ENCODE peak calls at places on chromosome 9, in eight cellular contexts. L, W, K, Y, S, B, E and I are unnamed samples.

GRCh38 chr9:15735083-15735974 is 182.5 kb downstream of the CCDC171 start:
- DNase-seq in L (no peak), W (peak), K (peak), Y (no peak), S (peak), B (no peak), E (no peak), I (no peak)

GRCh38 chr9:1217076-1217475 is 166.9 kb downstream of the DMRT2 start:
- DNase-seq in L (no peak), W (peak), K (no peak), Y (no peak), S (no peak), B (no peak), E (no peak), I (no peak)

GRCh38 chr9:3960661-3961144 is 339.2 kb downstream of the GLIS3 start:
- DNase-seq in L (no peak), W (peak), K (peak), Y (no peak), S (no peak), B (no peak), E (no peak), I (no peak)

GRCh38 chr9:97518909-97519307 is 17.4 kb downstream of the TMOD1 start:
- DNase-seq in L (peak), W (peak), K (peak), Y (no peak), S (peak), B (no peak), E (no peak), I (peak)

GRCh38 chr9:21479152-21479702 is 2.9 kb downstream of the IFNE start:
- DNase-seq in L (no peak), W (peak), K (no peak), Y (no peak), S (no peak), B (no peak), E (no peak), I (no peak)

GRCh38 chr9:27125030-27125429 is 16.0 kb downstream of the TEK start:
- DNase-seq in L (peak), W (peak), K (peak), Y (no peak), S (peak), B (no peak), E (peak), I (peak)

GRCh38 chr9:86752727-86753126 is 194.6 kb downstream of the GAS1 start:
- DNase-seq in L (no peak), W (no peak), K (no peak), Y (no peak), S (no peak), B (no peak), E (no peak), I (no peak)

GRCh38 chr9:74610523-74611061 is 113.5 kb downstream of the RORB start:
- DNase-seq in L (no peak), W (peak), K (no peak), Y (no peak), S (no peak), B (no peak), E (no peak), I (no peak)

GRCh38 chr9:76372345-76372744 is 21.9 kb downstream of the RFK start:
- DNase-seq in L (no peak), W (no peak), K (no peak), Y (no peak), S (no peak), B (no peak), E (no peak), I (no peak)

GRCh38 chr9:109232449-109232848 is 65.4 kb upstream of the FRRS1L start:
- DNase-seq in L (no peak), W (peak), K (peak), Y (no peak), S (no peak), B (no peak), E (no peak), I (no peak)

GRCh38 chr9:128323192-128323730 is 622 bp downstream of the COQ4 start:
- DNase-seq in L (no peak), W (peak), K (peak), Y (no peak), S (no peak), B (no peak), E (no peak), I (no peak)

GRCh38 chr9:97853844-97854695 is 1.0 kb downstream of the FOXE1 start:
- DNase-seq in L (no peak), W (peak), K (peak), Y (peak), S (no peak), B (no peak), E (no peak), I (no peak)

GRCh38 chr9:124708633-124709032 is 62.5 kb downstream of the NR6A1 start:
- DNase-seq in L (no peak), W (peak), K (peak), Y (no peak), S (no peak), B (no peak), E (no peak), I (no peak)

GRCh38 chr9:80622508-80622907 is 1050.7 kb downstream of the TLE4 start:
- DNase-seq in L (no peak), W (no peak), K (no peak), Y (no peak), S (no peak), B (no peak), E (no peak), I (no peak)

GRCh38 chr9:112112519-112112918 is 62.6 kb downstream of the SUSD1 start:
- DNase-seq in L (no peak), W (peak), K (peak), Y (no peak), S (peak), B (no peak), E (no peak), I (no peak)

GRCh38 chr9:125739442-125739841 is 7.7 kb upstream of the PBX3 start:
- DNase-seq in L (no peak), W (no peak), K (no peak), Y (no peak), S (no peak), B (no peak), E (no peak), I (no peak)

GRCh38 chr9:14315754-14316573 is 2.0 kb upstream of the NFIB start:
- DNase-seq in L (peak), W (peak), K (no peak), Y (no peak), S (peak), B (no peak), E (no peak), I (peak)

GRCh38 chr9:81380960-81381359 is 308.4 kb downstream of the TLE1 start:
- DNase-seq in L (no peak), W (no peak), K (no peak), Y (no peak), S (no peak), B (no peak), E (no peak), I (no peak)

GRCh38 chr9:34633851-34634550 is 3.6 kb downstream of the SIGMAR1 start:
- DNase-seq in L (peak), W (peak), K (peak), Y (no peak), S (peak), B (peak), E (peak), I (peak)

GRCh38 chr9:129108805-129109370 is 1.7 kb downstream of the CRAT start:
- DNase-seq in L (peak), W (no peak), K (no peak), Y (no peak), S (no peak), B (no peak), E (no peak), I (peak)

GRCh38 chr9:79616971-79617370 is 45.2 kb downstream of the TLE4 start:
- DNase-seq in L (no peak), W (no peak), K (no peak), Y (no peak), S (peak), B (no peak), E (no peak), I (peak)

GRCh38 chr9:131081868-131082267 is 14.5 kb upstream of the AIF1L start:
- DNase-seq in L (no peak), W (no peak), K (no peak), Y (no peak), S (no peak), B (no peak), E (no peak), I (no peak)

GRCh38 chr9:131087354-131087893 is 8.9 kb upstream of the AIF1L start:
- DNase-seq in L (no peak), W (no peak), K (no peak), Y (no peak), S (no peak), B (no peak), E (no peak), I (no peak)

GRCh38 chr9:131084661-131085369 is 11.5 kb upstream of the AIF1L start:
- DNase-seq in L (no peak), W (no peak), K (no peak), Y (no peak), S (no peak), B (no peak), E (no peak), I (no peak)

GRCh38 chr9:131082774-131083512 is 13.4 kb upstream of the AIF1L start:
- DNase-seq in L (no peak), W (no peak), K (no peak), Y (no peak), S (no peak), B (no peak), E (no peak), I (no peak)

GRCh38 chr9:131085370-131086122 is 10.8 kb upstream of the AIF1L start:
- DNase-seq in L (no peak), W (no peak), K (no peak), Y (no peak), S (no peak), B (no peak), E (no peak), I (no peak)
- TF ChIP-seq CTCF in L (no peak), W (no peak), K (no peak), Y (no peak), S (no peak), B (no peak), E (no peak), I (no peak)

DNA sequence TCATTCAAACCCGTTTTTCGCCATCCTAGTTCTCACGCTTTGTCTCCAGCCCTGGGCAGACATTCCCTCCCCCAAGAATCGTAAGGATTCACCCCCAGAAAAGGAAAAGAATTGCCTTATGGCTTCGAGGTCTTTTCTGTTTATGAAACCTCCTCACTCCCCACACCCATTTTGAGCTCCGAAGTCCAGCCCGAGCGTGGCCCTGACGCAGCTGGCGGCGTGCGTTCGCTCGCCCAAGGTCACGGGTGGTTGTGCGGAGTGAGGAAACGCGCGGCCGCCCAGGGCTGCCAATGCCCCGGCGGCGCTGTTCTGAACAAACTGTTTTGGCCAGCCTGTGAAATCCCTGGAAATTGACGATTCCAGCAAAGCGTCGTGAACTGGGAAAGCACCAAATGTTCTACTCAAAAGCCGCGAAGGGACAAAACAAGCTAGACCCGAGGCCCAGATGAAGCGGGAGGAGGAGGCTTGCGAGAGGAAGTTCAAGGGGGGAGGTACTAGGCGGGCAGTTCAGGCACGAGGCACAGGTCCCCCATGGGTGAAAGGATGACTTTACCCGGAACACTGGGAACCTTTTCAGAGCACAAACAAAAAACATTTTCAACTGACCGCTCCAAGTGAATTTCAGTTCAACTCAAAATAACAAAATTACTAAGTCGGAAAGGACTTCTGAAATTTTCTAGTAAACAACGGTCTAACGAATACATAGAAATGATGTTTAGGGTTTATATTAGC is 683 bp upstream of the ZFAND5 start:
- DNase-seq in L (peak), W (peak), K (peak), Y (peak), S (peak), B (peak), E (peak), I (peak)
- TF ChIP-seq CTCF in L (no peak), W (no peak), K (peak), Y (no peak), S (peak), B (peak), E (no peak), I (peak)

GRCh38 chr9:30039712-30040111 is 2344.7 kb upstream of the ACO1 start:
- DNase-seq in L (no peak), W (no peak), K (no peak), Y (no peak), S (no peak), B (no peak), E (no peak), I (no peak)
- TF ChIP-seq CTCF in L (no peak), W (no peak), K (no peak), Y (no peak), S (no peak), B (no peak), E (no peak), I (no peak)

DNA sequence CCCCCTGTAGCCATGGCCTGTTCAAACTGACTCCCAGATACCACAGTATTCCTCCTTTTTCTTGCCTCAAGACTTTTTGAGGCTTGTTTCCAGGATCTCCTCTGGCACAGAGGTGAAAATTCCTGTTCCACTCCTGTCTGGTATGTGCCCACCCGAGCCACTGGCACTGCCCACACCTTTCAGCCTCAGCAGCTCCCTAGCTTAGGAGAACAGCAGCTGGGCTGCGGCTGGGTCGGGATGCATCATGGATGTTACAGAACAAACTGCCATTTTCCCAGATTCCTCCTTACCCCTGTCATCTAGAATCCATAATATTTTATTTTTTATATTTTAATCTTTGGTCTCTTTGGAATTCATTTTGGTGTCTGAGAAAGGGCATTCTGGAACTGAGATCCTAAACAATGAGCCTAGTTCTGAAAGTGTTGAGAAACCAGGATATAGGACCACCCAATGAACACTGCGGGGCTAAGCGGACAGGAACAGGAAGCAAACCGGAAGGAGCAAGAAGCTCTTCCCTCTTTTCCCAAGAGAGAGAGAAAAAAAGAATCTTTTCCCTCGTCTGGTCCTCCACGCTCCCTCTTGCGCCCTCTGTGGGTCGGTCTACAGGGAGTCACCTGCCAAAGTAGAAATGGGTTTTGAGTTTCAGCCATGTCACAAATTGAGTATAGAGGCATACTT is 12.5 kb downstream of the OR2S2 start:
- DNase-seq in L (peak), W (peak), K (peak), Y (no peak), S (peak), B (peak), E (peak), I (peak)
- TF ChIP-seq CTCF in L (peak), W (peak), K (peak), Y (peak), S (peak), B (peak), E (peak), I (peak)

GRCh38 chr9:93726147-93726546 is 149.8 kb downstream of the PHF2 start:
- DNase-seq in L (no peak), W (no peak), K (no peak), Y (no peak), S (no peak), B (no peak), E (no peak), I (no peak)
- TF ChIP-seq CTCF in L (no peak), W (no peak), K (no peak), Y (no peak), S (no peak), B (no peak), E (no peak), I (no peak)

DNA sequence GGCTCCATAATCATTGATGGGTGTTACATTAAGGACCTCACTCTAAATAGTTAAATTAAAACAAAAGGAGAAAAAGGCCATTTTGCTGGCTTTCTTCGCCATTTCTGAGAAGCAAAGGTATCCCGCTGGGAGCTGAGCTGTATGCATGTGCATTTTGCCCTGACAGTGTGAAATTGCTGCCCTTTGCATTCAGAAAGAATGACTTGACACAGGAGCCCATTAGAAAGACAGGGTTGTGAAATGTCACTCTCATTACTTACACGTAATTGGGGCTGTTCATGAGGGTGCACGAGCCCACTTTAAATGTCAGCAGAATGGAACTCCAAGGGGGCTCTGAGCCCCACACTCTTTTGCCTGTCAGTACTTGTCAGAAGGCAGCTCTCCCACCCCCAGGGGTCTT is 85.0 kb downstream of the SEMA4D start:
- DNase-seq in L (no peak), W (no peak), K (no peak), Y (no peak), S (no peak), B (no peak), E (no peak), I (no peak)
- TF ChIP-seq CTCF in L (no peak), W (no peak), K (no peak), Y (no peak), S (no peak), B (no peak), E (no peak), I (no peak)

DNA sequence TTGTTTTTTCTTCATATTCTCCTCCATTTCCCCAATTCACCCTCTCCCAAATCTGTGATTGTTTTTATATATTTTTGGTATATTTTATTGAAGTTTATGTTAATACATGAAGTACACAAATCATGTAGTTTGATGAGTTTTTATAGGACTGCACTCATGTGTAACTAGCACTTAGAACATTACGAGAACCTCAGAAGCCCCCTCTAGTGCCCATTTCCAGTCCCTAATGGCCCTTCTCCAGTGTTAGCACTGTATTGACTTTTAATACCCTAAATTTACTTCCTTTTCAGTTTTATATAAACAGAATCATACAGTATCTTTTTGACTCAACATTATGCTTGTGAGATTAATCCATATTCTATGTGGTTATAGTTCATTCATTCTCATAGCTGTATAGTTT is 18.5 kb upstream of the FKTN start:
- DNase-seq in L (no peak), W (peak), K (no peak), Y (no peak), S (no peak), B (no peak), E (no peak), I (no peak)
- TF ChIP-seq CTCF in L (no peak), W (peak), K (no peak), Y (no peak), S (no peak), B (peak), E (no peak), I (no peak)

GRCh38 chr9:24817756-24818155 is 272.1 kb upstream of the IZUMO3 start:
- DNase-seq in L (no peak), W (no peak), K (no peak), Y (no peak), S (no peak), B (no peak), E (no peak), I (no peak)
- TF ChIP-seq CTCF in L (no peak), W (no peak), K (no peak), Y (no peak), S (no peak), B (no peak), E (no peak), I (no peak)

GRCh38 chr9:119963798-119964372 is 594.6 kb upstream of the BRINP1 start:
- DNase-seq in L (peak), W (peak), K (peak), Y (no peak), S (no peak), B (no peak), E (no peak), I (no peak)

GRCh38 chr9:119959846-119960545 is 590.8 kb upstream of the BRINP1 start:
- DNase-seq in L (no peak), W (peak), K (peak), Y (no peak), S (no peak), B (no peak), E (no peak), I (no peak)

GRCh38 chr9:119961774-119962408 is 592.7 kb upstream of the BRINP1 start:
- DNase-seq in L (peak), W (peak), K (no peak), Y (peak), S (peak), B (no peak), E (no peak), I (no peak)

GRCh38 chr9:119967867-119968535 is 598.8 kb upstream of the BRINP1 start:
- DNase-seq in L (no peak), W (no peak), K (no peak), Y (no peak), S (no peak), B (no peak), E (no peak), I (no peak)

GRCh38 chr9:119963258-119963797 is 594.1 kb upstream of the BRINP1 start:
- DNase-seq in L (peak), W (peak), K (peak), Y (no peak), S (no peak), B (no peak), E (no peak), I (no peak)
- TF ChIP-seq CTCF in L (no peak), W (no peak), K (no peak), Y (no peak), S (no peak), B (no peak), E (no peak), I (no peak)

DNA sequence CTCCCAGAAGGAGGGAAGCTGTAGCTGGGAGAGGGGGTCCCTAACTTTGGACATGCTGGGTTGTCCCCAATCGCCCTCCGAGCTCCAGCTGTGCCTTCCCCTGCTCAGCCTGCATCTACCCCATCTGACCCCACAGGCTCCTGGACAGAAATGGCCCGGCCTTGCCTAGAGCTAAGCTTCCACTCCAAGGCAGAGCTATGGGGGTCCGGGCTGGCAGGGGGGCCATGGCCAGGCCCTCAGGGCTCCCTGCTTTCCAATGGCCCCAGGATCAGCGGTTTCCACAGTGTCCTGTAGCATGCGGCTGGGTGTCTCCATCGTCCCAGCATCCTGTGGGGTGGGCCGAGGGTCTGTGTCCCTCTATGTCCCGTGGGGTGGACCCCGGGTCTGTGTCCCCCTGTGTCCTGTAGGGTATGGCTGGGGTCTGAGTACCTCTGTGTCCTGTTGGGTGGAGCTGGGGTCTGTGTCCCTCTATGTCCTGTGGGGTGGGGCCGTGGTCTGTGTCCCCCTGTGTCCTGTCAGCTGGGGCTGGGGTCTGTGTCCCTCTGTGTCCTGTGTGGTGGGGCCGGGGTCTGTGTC is 130.6 kb downstream of the RXRA start:
- DNase-seq in L (no peak), W (no peak), K (no peak), Y (no peak), S (no peak), B (no peak), E (no peak), I (no peak)
- TF ChIP-seq CTCF in L (no peak), W (no peak), K (peak), Y (no peak), S (no peak), B (no peak), E (no peak), I (no peak)